ENCODE peak calls at places on chromosome 1, in six cellular contexts. T is EL; M is stimulated activated naive CD8-positive, alpha-beta T cell treated with anti-CD3 and anti-CD28 coated beads, Interleukin-15, amount 100 ng/mL, for 72 hours; S is adrenal gland; F is RWPE1; Z is Kasumi-1. R is an unnamed sample.

GRCh38 chr1:225865514-225865913 is 16.7 kb downstream of the TMEM63A start:
- DNase-seq in T (no peak), M (no peak), S (no peak), F (no peak), Z (no peak), R (no peak)

GRCh38 chr1:217139513-217139912 is 416.3 kb upstream of the ESRRG start:
- DNase-seq in Z (no peak), S (no peak), M (no peak), F (no peak), T (no peak), R (no peak)

GRCh38 chr1:100883963-100884362 is 10.7 kb downstream of the EXTL2 start:
- DNase-seq in Z (no peak), T (peak), M (no peak), S (no peak), F (peak), R (peak)

GRCh38 chr1:204154525-204155255 is 2.8 kb upstream of the ETNK2 start:
- DNase-seq in T (no peak), Z (no peak), F (peak), M (no peak), S (no peak), R (no peak)

GRCh38 chr1:22892789-22893188 is 79.9 kb downstream of the LACTBL1 start:
- DNase-seq in S (no peak), M (no peak), F (no peak), T (no peak), Z (no peak), R (no peak)

GRCh38 chr1:25820247-25821111 is 725 bp downstream of the MTFR1L start:
- DNase-seq in S (peak), M (peak), Z (peak), T (peak), F (peak), R (peak)

GRCh38 chr1:201436461-201436860 is 14.9 kb upstream of the TNNI1 start:
- DNase-seq in F (no peak), M (no peak), Z (no peak), T (peak), S (no peak), R (peak)

GRCh38 chr1:151013518-151013917 is 5.3 kb downstream of the PRUNE1 start:
- DNase-seq in Z (no peak), M (no peak), S (no peak), F (no peak), T (no peak), R (peak)

GRCh38 chr1:222061711-222062359 is 319.9 kb upstream of the DUSP10 start:
- DNase-seq in T (no peak), M (no peak), S (no peak), F (no peak), Z (no peak), R (no peak)

GRCh38 chr1:20323613-20323920 is 32.9 kb downstream of the VWA5B1 start:
- DNase-seq in S (no peak), M (no peak), Z (no peak), T (no peak), F (no peak), R (no peak)

GRCh38 chr1:200038645-200038986 is 11.1 kb downstream of the NR5A2 start:
- DNase-seq in Z (no peak), M (no peak), T (no peak), F (no peak), S (no peak), R (no peak)

GRCh38 chr1:207807395-207808321 is 55.8 kb downstream of the CD46 start:
- DNase-seq in Z (peak), T (no peak), M (no peak), S (no peak), F (no peak), R (peak)

GRCh38 chr1:226135059-226135651 is 51.4 kb downstream of the ACBD3 start:
- DNase-seq in M (no peak), S (peak), Z (no peak), F (no peak), T (no peak), R (no peak)

GRCh38 chr1:172638885-172639831 is 19.7 kb upstream of the FASLG start:
- DNase-seq in S (peak), F (peak), T (peak), Z (peak), M (peak), R (peak)

R was measured in OCI-M1.